ENCODE peak calls at places on chromosomes 6 and 20, in nine cellular contexts. G is CD8-positive, alpha-beta memory T cell; S is neuronal stem cell; P is upper lobe of left lung; Q is HCT116; V is gastrocnemius medialis; O is aorta; M is GM23338; W is A673. B is an unnamed sample.

GRCh38 chr6:37306026-37306425 is 47.8 kb upstream of the RNF8 start:
- DNase-seq in S (no peak), V (no peak), G (no peak), P (no peak), W (no peak), Q (no peak), O (no peak), M (no peak), B (no peak)

GRCh38 chr6:108105584-108105983 is 31.0 kb upstream of the OSTM1 start:
- DNase-seq in S (no peak), G (no peak), W (no peak), M (no peak), Q (no peak), V (no peak), P (no peak), O (no peak), B (no peak)

GRCh38 chr6:109440325-109441068 is at the start of the genes PPIL6 and SMPD2:
- DNase-seq in P (peak; percentile 99), V (peak; percentile 85), O (peak; percentile 96), W (peak; percentile 94), G (peak; percentile 80), M (peak; percentile 92), Q (peak; percentile 70), S (peak; percentile 94), B (peak; percentile 92)

GRCh38 chr6:77457720-77458349 is 5.5 kb downstream of the HTR1B start:
- DNase-seq in G (no peak), W (peak; percentile 79), V (peak; percentile 19), M (peak; percentile 95), S (peak; percentile 73), Q (peak; percentile 84), O (peak; percentile 87), P (no peak), B (peak; percentile 44)

GRCh38 chr6:142879076-142879475 is 65.9 kb downstream of the HIVEP2 start:
- DNase-seq in V (no peak), G (no peak), M (no peak), W (no peak), O (no peak), P (no peak), Q (no peak), S (no peak), B (no peak)

GRCh38 chr6:138533667-138534066 is 34.4 kb upstream of the NHSL1 start:
- DNase-seq in Q (no peak), P (no peak), S (no peak), O (no peak), W (no peak), G (no peak), M (no peak), V (no peak), B (no peak)

GRCh38 chr20:20076297-20077065 is 24.1 kb downstream of the CFAP61 start:
- DNase-seq in O (no peak), P (no peak), W (peak; percentile 30), M (no peak), Q (no peak), V (peak; percentile 98), G (no peak), S (no peak), B (peak; percentile 77)

GRCh38 chr20:48745330-48745729 is 82.5 kb downstream of the PREX1 start:
- DNase-seq in Q (no peak), W (no peak), P (no peak), V (no peak), O (no peak), M (no peak), G (no peak), S (no peak), B (no peak)

GRCh38 chr20:46022411-46023147 is 6.4 kb upstream of the SLC12A5 start:
- DNase-seq in V (no peak), G (peak; percentile 68), W (peak; percentile 65), Q (no peak), P (peak; percentile 92), O (peak; percentile 87), M (peak; percentile 85), S (no peak), B (peak; percentile 80)

GRCh38 chr20:57514273-57514751 is 10.6 kb downstream of the CTCFL start:
- DNase-seq in S (peak; percentile 62), V (peak; percentile 53), W (peak; percentile 68), O (peak; percentile 86), G (peak; percentile 23), M (peak; percentile 92), Q (peak; percentile 58), P (no peak), B (peak; percentile 45)

DNA sequence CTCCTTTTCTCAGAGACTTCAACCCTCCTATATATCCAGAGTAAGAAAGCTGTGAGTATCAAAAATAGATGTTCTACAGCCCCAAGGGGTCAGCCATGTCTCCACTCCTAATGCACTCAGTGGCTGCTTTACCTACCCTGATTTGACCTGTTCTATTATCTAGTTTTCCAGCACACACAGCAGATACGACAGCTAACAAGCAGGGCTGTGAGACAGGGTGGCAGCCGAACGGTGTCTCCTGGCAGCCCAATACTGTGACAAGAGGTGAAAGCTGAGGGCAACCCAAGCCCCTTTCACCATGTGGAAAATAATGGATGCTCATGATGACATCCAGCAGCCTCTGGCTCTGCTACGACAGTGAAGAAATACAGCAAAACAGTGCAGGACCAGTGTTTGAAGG is 67.9 kb downstream of the KIF13A start:
- DNase-seq in S (no peak), Q (no peak), W (no peak), P (no peak), G (no peak), O (no peak), M (no peak), V (no peak), B (no peak)
- H3K4me1 ChIP-seq in S (peaks cover 4% of the 10 kb centered on the region), Q (no peaks in the 10 kb centered on the region), W (peaks cover 6% of the 10 kb centered on the region), P (peaks cover 7% of the 10 kb centered on the region), G (no peaks in the 10 kb centered on the region), O (peaks cover 17% of the 10 kb centered on the region), M (peaks cover 30% of the 10 kb centered on the region), V (peaks cover 79% of the 10 kb centered on the region), B (peaks cover 79% of the 10 kb centered on the region)

DNA sequence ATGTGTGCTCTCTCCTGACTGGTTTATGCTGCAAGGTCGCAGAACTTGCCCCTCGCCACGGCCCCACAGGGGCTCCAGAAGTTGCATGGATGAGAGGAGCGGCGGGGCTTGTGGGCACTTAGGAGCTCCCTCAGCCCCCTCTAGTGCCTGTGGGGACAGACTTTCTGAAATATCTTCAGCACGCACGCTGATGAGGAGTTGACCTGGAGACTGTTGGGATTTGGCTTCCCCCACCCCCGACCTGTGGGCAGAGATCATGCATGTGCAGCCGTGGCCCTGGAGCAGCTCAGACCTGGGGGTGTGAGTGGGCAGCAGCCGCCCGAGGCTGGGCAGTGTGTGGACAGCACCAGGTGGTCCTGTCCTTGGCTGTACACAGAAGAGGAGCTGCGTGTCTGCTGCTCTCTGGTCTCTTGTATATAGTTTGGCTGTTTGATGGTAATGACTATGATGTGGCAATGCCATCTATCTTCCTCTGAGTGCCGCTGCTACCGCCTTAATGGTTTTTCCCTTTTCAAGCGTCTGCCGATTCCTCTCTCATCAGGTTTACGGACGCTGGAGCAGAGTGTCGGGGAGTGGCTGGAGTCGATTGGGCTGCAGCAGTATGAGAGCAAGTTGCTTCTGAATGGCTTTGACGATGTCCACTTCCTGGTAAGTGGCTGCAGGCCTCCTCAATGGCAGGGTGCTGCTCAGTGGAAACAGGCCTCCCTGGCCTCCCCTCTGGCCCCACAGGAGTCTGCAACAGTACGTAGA is 81.4 kb downstream of the TCP11 start:
- DNase-seq in P (no peak), S (no peak), W (no peak), Q (no peak), G (no peak), O (peak; percentile 38), M (peak; percentile 28), V (no peak), B (no peak)
- H3K4me1 ChIP-seq in P (peaks cover 6% of the 10 kb centered on the region), S (peaks cover 15% of the 10 kb centered on the region), W (no peaks in the 10 kb centered on the region), Q (no peaks in the 10 kb centered on the region), G (no peaks in the 10 kb centered on the region), O (peaks cover 7% of the 10 kb centered on the region), M (no peaks in the 10 kb centered on the region), V (no peaks in the 10 kb centered on the region), B (no peaks in the 10 kb centered on the region)

DNA sequence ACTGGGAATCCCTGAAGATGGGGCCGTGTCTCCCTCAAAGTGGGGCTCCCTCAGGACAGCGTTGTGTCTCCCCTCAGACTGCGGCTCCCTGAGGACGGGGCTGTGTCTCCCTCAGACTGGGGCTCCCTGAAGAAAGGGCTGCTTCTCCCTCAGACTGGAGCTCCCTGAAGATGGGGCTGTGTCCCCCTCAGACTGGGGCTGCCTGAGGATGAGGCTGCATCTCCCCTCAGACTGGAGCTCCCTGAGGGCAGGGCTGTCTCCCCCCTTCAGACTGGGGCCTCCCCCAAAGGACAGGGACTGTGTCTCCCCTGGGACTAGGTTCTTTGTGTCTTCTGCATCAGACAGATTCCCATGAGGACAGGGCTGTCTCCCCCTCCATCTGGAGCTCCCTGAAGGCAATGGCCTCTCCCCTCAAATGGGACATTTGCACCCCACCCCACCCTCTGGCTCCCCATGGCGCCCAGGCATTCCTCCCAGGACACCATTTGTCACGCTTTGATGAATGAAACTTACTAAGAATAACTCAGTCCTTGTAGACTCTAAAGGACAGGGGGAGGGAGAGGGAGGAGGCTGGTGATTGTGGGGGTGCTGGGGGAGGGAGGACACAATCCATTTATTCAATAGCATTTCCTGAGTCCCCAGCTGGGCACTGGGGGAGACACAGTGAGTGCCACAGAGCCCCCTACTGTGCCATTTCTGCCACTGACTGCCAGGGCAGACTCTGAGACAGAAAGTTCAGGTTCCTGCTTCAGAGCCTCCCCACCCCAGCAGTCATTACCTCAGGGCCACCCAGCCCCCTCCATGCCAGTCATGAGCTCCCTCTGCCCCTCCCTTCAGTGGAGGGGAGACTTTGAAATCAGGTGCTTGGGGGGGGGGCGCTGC is 122.4 kb downstream of the MRPL14 start:
- DNase-seq in O (peak; percentile 46), V (peak; percentile 66), M (no peak), G (no peak), Q (no peak), S (no peak), W (peak; percentile 96), P (no peak), B (no peak)
- H3K4me1 ChIP-seq in O (no peaks in the 10 kb centered on the region), V (peaks cover 46% of the 10 kb centered on the region), M (peaks cover 53% of the 10 kb centered on the region), G (peaks cover 5% of the 10 kb centered on the region), Q (peaks cover 30% of the 10 kb centered on the region), S (peaks cover 39% of the 10 kb centered on the region), W (peaks cover 82% of the 10 kb centered on the region), P (peaks cover 13% of the 10 kb centered on the region), B (peaks cover 49% of the 10 kb centered on the region)

DNA sequence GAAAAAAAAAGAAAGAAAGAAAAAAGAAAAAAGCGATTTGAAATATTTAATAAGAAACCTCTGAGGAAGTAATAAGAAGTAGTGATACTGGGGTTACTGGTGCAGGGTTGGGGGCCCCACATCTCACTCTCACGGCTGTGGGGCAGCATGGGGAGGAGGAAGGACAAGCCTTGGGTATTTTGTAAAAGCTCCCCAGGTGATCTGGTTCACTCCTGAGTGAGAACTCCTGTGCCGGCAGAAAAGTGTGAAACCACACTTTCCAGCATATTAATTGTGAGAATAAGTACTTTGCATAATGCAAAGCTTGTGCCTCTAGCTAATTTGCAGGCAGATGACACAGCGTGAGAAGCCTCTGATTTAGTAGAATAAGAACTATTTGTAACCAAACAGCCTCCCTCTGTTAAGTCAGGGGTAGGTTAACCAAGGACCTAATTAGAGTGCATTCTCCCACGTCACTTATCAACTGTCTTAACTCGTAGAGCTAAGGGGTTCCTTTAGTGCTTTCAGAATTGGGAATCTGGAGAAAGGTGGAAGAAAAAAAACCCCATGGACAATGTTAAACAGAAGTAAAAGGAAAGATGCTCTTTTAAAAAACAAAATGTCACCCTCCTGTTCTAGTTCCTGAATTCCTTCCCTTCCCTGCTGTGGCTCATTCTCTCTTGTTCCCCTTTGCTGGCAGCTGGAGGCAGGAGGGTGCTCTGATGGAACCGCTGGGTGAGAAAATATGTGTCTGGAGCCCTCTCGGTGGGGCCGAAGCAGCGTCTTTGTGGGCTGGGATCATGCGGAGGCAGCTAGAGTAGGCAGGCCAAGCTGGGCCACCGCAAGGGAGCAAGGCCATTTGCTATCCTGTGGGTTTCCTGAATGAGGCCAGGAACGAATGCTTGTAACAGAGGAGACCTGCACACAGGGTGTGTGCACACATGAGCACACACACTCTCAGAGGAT is 108.7 kb downstream of the FYN start:
- DNase-seq in S (no peak), V (peak; percentile 23), Q (no peak), P (peak; percentile 35), M (peak; percentile 38), O (no peak), W (no peak), G (peak; percentile 29), B (no peak)
- H3K4me1 ChIP-seq in S (peaks cover 24% of the 10 kb centered on the region), V (peaks cover 1% of the 10 kb centered on the region), Q (no peaks in the 10 kb centered on the region), P (peaks cover 30% of the 10 kb centered on the region), M (peaks cover 38% of the 10 kb centered on the region), O (no peaks in the 10 kb centered on the region), W (peaks cover 18% of the 10 kb centered on the region), G (peaks cover 97% of the 10 kb centered on the region), B (no peaks in the 10 kb centered on the region)

GRCh38 chr6:130593200-130593599 is 227.4 kb downstream of the TMEM200A start:
- DNase-seq in G (no peak), V (no peak), M (no peak), W (no peak), S (no peak), Q (no peak), O (no peak), P (no peak), B (no peak)
- H3K4me1 ChIP-seq in G (no peaks in the 10 kb centered on the region), V (no peaks in the 10 kb centered on the region), M (no peaks in the 10 kb centered on the region), W (no peaks in the 10 kb centered on the region), S (no peaks in the 10 kb centered on the region), Q (no peaks in the 10 kb centered on the region), O (no peaks in the 10 kb centered on the region), P (no peaks in the 10 kb centered on the region), B (no peaks in the 10 kb centered on the region)